ENCODE peak calls at places on chromosomes 3 and 15, in eight cellular contexts. L is activated naive CD4-positive, alpha-beta T cell treated with anti-CD3 and anti-CD28 coated beads, Interleukin-2, amount 50 U/mL, for 16 hours; K is T-helper 17 cell; E is RPMI8226; P is OCI-LY7; M is NB4; A is NCI-H1417; F is type B pancreatic cell. Y is an unnamed sample.

GRCh38 chr3:40608091-40608490 is 83.3 kb downstream of the ZNF621 start:
- DNase-seq in L (no peak), A (no peak), F (no peak), E (no peak), K (no peak), M (no peak), P (no peak), Y (no peak)

GRCh38 chr3:45967724-45968123 is 24.5 kb downstream of the CXCR6 start:
- DNase-seq in K (no peak), F (no peak), M (no peak), E (no peak), A (no peak), P (no peak), L (no peak), Y (no peak)

GRCh38 chr3:149247025-149247710 is 25.5 kb upstream of the CP start:
- DNase-seq in F (no peak), P (peak), A (no peak), E (no peak), M (peak), K (no peak), L (no peak), Y (no peak)

GRCh38 chr3:89964347-89964746 is 856.9 kb downstream of the EPHA3 start:
- DNase-seq in M (no peak), A (no peak), P (no peak), L (no peak), E (no peak), F (no peak), K (no peak), Y (no peak)

GRCh38 chr3:15375461-15376000 is 43.1 kb upstream of the SH3BP5 start:
- DNase-seq in L (no peak), P (no peak), M (no peak), F (no peak), A (no peak), E (no peak), K (no peak), Y (no peak)

GRCh38 chr15:45180201-45180600 is 7.6 kb downstream of the SHF start:
- DNase-seq in K (no peak), M (peak), A (no peak), E (no peak), P (no peak), F (no peak), L (no peak), Y (no peak)

GRCh38 chr15:39680868-39681267 is 100.0 kb downstream of the THBS1 start:
- DNase-seq in A (no peak), M (no peak), P (no peak), E (no peak), L (no peak), K (no peak), F (no peak), Y (no peak)

GRCh38 chr3:170079466-170080165 is 41.8 kb downstream of the GPR160 start:
- DNase-seq in F (no peak), P (no peak), E (no peak), L (no peak), A (no peak), K (no peak), M (no peak), Y (no peak)

GRCh38 chr15:68209735-68210408 is 4.7 kb upstream of the CALML4 start:
- DNase-seq in K (no peak), A (no peak), M (peak), E (no peak), L (peak), F (no peak), P (peak), Y (no peak)

GRCh38 chr3:126683506-126683905 is 20.5 kb upstream of the CHCHD6 start:
- DNase-seq in F (no peak), E (peak), P (no peak), L (no peak), K (no peak), M (no peak), A (peak), Y (no peak)

GRCh38 chr15:101773496-101774100 is 29.7 kb upstream of the OR4F6 start:
- DNase-seq in F (no peak), A (peak), M (peak), L (no peak), P (peak), K (no peak), E (peak), Y (no peak)

GRCh38 chr3:63034106-63034505 is 158.9 kb upstream of the CADPS start:
- DNase-seq in P (no peak), A (no peak), F (no peak), L (no peak), K (no peak), E (no peak), M (no peak), Y (no peak)

GRCh38 chr3:184016169-184016570 is 1.5 kb downstream of the ABCC5 start:
- DNase-seq in L (no peak), E (no peak), F (no peak), M (no peak), K (no peak), A (no peak), P (no peak), Y (no peak)

GRCh38 chr3:15682766-15683165 is 81.2 kb downstream of the BTD start:
- DNase-seq in P (no peak), K (no peak), E (no peak), L (no peak), M (peak), F (no peak), A (no peak), Y (no peak)

GRCh38 chr3:105982207-105982606 is 113.4 kb upstream of the CBLB start:
- DNase-seq in F (no peak), K (no peak), A (no peak), E (no peak), L (no peak), P (no peak), M (no peak), Y (no peak)

GRCh38 chr15:80010131-80010673 is 39.2 kb upstream of the BCL2A1 start:
- DNase-seq in L (no peak), M (no peak), P (no peak), A (peak), E (peak), K (no peak), F (no peak), Y (no peak)

GRCh38 chr15:66212471-66212870 is 41.1 kb downstream of the MEGF11 start:
- DNase-seq in F (no peak), E (no peak), P (no peak), A (no peak), L (no peak), K (no peak), M (no peak), Y (no peak)

GRCh38 chr3:72782521-72782920 is 65.7 kb downstream of the SHQ1 start:
- DNase-seq in L (no peak), P (no peak), M (no peak), A (peak), E (no peak), K (no peak), F (no peak), Y (no peak)

GRCh38 chr15:57028176-57028575 is 109.7 kb downstream of the TCF12 start:
- DNase-seq in P (no peak), L (no peak), M (no peak), F (no peak), K (no peak), A (no peak), E (no peak), Y (no peak)

GRCh38 chr3:153670577-153670976 is 450.6 kb upstream of the ARHGEF26 start:
- DNase-seq in K (no peak), A (no peak), M (no peak), P (no peak), L (no peak), F (no peak), E (no peak), Y (no peak)

GRCh38 chr3:22007376-22007775 is 256.4 kb upstream of the ZNF385D start:
- DNase-seq in K (no peak), P (no peak), A (no peak), F (no peak), M (peak), E (no peak), L (no peak), Y (no peak)

GRCh38 chr3:106425021-106425420 is 556.2 kb upstream of the CBLB start:
- DNase-seq in L (no peak), M (no peak), P (no peak), F (no peak), A (no peak), E (no peak), K (no peak), Y (no peak)

GRCh38 chr3:196981657-196982056 is 13.0 kb upstream of the PIGZ start:
- DNase-seq in L (no peak), K (no peak), A (no peak), F (no peak), P (no peak), M (no peak), E (peak), Y (no peak)

GRCh38 chr15:99507732-99508571 is 57.8 kb upstream of the MEF2A start:
- DNase-seq in M (peak), L (no peak), F (no peak), K (no peak), A (no peak), P (no peak), E (peak), Y (no peak)

GRCh38 chr3:133956982-133957381 is 61.3 kb upstream of the RAB6B start:
- DNase-seq in A (no peak), K (no peak), F (no peak), M (no peak), L (no peak), P (no peak), E (no peak), Y (no peak)

GRCh38 chr15:101136381-101137268 is 115.2 kb downstream of the CHSY1 start:
- DNase-seq in K (no peak), L (no peak), M (peak), P (no peak), E (no peak), F (no peak), A (no peak), Y (no peak)

GRCh38 chr3:22887664-22888291 is 315.3 kb upstream of the UBE2E2 start:
- DNase-seq in K (no peak), L (no peak), M (peak), F (no peak), P (peak), E (peak), A (no peak), Y (no peak)

GRCh38 chr3:197298858-197299854 is 744 bp upstream of the DLG1 start:
- DNase-seq in F (peak), K (peak), E (peak), L (peak), M (peak), A (peak), P (peak), Y (no peak)

GRCh38 chr3:73451276-73451973 is 173.3 kb downstream of the PDZRN3 start:
- DNase-seq in K (no peak), E (peak), F (no peak), P (peak), L (no peak), M (peak), A (peak), Y (no peak)

GRCh38 chr3:142888099-142888483 is 792 bp downstream of the PCOLCE2 start:
- DNase-seq in K (no peak), M (peak), A (no peak), P (no peak), F (no peak), E (peak), L (no peak), Y (no peak)

GRCh38 chr3:62211675-62212429 is 161.5 kb downstream of the FEZF2 start:
- DNase-seq in L (no peak), M (no peak), P (no peak), E (no peak), A (no peak), F (no peak), K (no peak), Y (no peak)

GRCh38 chr3:141275032-141275422 is 43.4 kb downstream of the PXYLP1 start:
- DNase-seq in M (peak), P (no peak), F (no peak), E (no peak), L (no peak), K (no peak), A (no peak), Y (peak)

GRCh38 chr15:90291679-90292356 is 26.3 kb downstream of the NGRN start:
- DNase-seq in M (peak), K (no peak), E (peak), F (no peak), A (peak), L (no peak), P (peak), Y (no peak)

GRCh38 chr3:50573566-50574279 is 4.4 kb downstream of the HEMK1 start:
- DNase-seq in P (no peak), F (no peak), L (peak), E (no peak), A (no peak), K (no peak), M (no peak), Y (no peak)